ENCODE peak calls at places on chromosomes 1 and 21, in six cellular contexts. J, C, I, O, W and E are unnamed samples.
A peak's percentile ranks its signal among the peaks of the same experiment; 100 is the strongest.

GRCh38 chr1:150472606-150473200 is 14.5 kb upstream of the TARS2 start:
- DNase-seq in O (no peak), J (no peak), I (peak; percentile 42), W (no peak), C (no peak), E (no peak)

GRCh38 chr1:208291923-208292711 is 47.9 kb upstream of the PLXNA2 start:
- DNase-seq in J (no peak), W (no peak), O (no peak), I (no peak), C (no peak), E (no peak)

GRCh38 chr21:25624511-25624910 is 14.5 kb upstream of the JAM2 start:
- DNase-seq in I (no peak), W (no peak), O (no peak), J (no peak), C (no peak), E (no peak)

GRCh38 chr1:165434264-165434663 is 10.7 kb downstream of the RXRG start:
- DNase-seq in O (peak; percentile 33), I (peak; percentile 94), W (no peak), C (no peak), J (peak; percentile 36), E (no peak)

GRCh38 chr1:106831511-106831910 is 225.0 kb upstream of the PRMT6 start:
- DNase-seq in O (no peak), C (no peak), W (no peak), J (no peak), I (no peak), E (no peak)

GRCh38 chr21:29349702-29350101 is 51.0 kb downstream of the BACH1 start:
- DNase-seq in W (no peak), J (no peak), I (no peak), O (no peak), C (no peak), E (no peak)

GRCh38 chr1:224623310-224623714 is 7.2 kb downstream of the CNIH3 start:
- DNase-seq in W (no peak), J (no peak), I (no peak), C (peak; percentile 85), O (no peak), E (peak; percentile 85)

GRCh38 chr1:235095938-235096562 is 32.6 kb downstream of the TOMM20 start:
- DNase-seq in I (no peak), C (no peak), O (no peak), W (no peak), J (no peak), E (peak; percentile 51)

GRCh38 chr1:244187310-244187709 is 136.2 kb downstream of the ZBTB18 start:
- DNase-seq in W (no peak), C (no peak), I (no peak), J (no peak), O (no peak), E (no peak)

GRCh38 chr1:156704930-156705320 is 458 bp downstream of the CRABP2 start:
- DNase-seq in W (no peak), C (peak; percentile 75), I (peak; percentile 56), O (no peak), J (no peak), E (peak; percentile 73)

GRCh38 chr1:176987016-176987415 is 177.5 kb downstream of the ASTN1 start:
- DNase-seq in J (no peak), W (no peak), C (peak; percentile 1), I (no peak), O (no peak), E (no peak)

GRCh38 chr1:223718850-223719249 is 6.5 kb downstream of the CAPN2 start:
- DNase-seq in I (peak; percentile 97), W (no peak), O (peak; percentile 75), J (no peak), C (peak; percentile 46), E (no peak)

GRCh38 chr1:221435510-221435909 is 306.4 kb downstream of the DUSP10 start:
- DNase-seq in J (peak; percentile 24), O (no peak), C (peak; percentile 83), I (peak; percentile 76), W (no peak), E (peak; percentile 76)

GRCh38 chr1:209073879-209074278 is 509.6 kb upstream of the CAMK1G start:
- DNase-seq in O (no peak), I (no peak), W (no peak), C (no peak), J (no peak), E (no peak)

GRCh38 chr1:220441211-220441610 is 86.7 kb upstream of the MARK1 start:
- DNase-seq in I (no peak), W (no peak), C (no peak), O (no peak), J (no peak), E (no peak)

GRCh38 chr1:90616395-90616794 is 100.7 kb downstream of the BARHL2 start:
- DNase-seq in J (no peak), C (no peak), O (peak; percentile 59), I (peak; percentile 70), W (peak; percentile 25), E (no peak)

GRCh38 chr1:191963781-191964455 is 194.3 kb upstream of the RGS18 start:
- DNase-seq in O (no peak), J (no peak), W (no peak), I (peak; percentile 7), C (peak; percentile 15), E (no peak)

GRCh38 chr1:9476790-9477463 is 62.3 kb upstream of the SLC25A33 start:
- DNase-seq in J (no peak), W (no peak), O (no peak), C (peak; percentile 40), I (peak; percentile 43), E (peak; percentile 35)

GRCh38 chr1:47323475-47324105 is 9.6 kb upstream of the STIL start:
- DNase-seq in I (peak; percentile 44), J (no peak), W (no peak), C (no peak), O (no peak), E (no peak)

GRCh38 chr21:41481191-41481590 is 26.8 kb downstream of the TMPRSS2 start:
- DNase-seq in J (no peak), I (no peak), C (peak; percentile 80), W (no peak), O (no peak), E (peak; percentile 65)

GRCh38 chr1:245915851-245916250 is 591.2 kb downstream of the SMYD3 start:
- DNase-seq in J (no peak), O (no peak), I (no peak), C (no peak), W (no peak), E (no peak)
- H2BK15ac ChIP-seq in J (no peak overlapping the region), O (no peak overlapping the region), I (no peak overlapping the region), C (no peak overlapping the region), W (no peak overlapping the region), E (no peak overlapping the region)

GRCh38 chr1:166673722-166674121 is 165.6 kb upstream of the POGK start:
- DNase-seq in I (no peak), C (no peak), W (no peak), O (no peak), J (no peak), E (no peak)

GRCh38 chr1:166671627-166672026 is 167.6 kb upstream of the POGK start:
- DNase-seq in J (no peak), O (no peak), I (no peak), C (no peak), W (no peak), E (no peak)

GRCh38 chr1:166676981-166677380 is 162.3 kb upstream of the POGK start:
- DNase-seq in C (no peak), O (no peak), I (no peak), J (no peak), W (no peak), E (no peak)

GRCh38 chr1:166679369-166679768 is 159.9 kb upstream of the POGK start:
- DNase-seq in W (no peak), J (no peak), O (no peak), C (no peak), I (no peak), E (no peak)

DNA sequence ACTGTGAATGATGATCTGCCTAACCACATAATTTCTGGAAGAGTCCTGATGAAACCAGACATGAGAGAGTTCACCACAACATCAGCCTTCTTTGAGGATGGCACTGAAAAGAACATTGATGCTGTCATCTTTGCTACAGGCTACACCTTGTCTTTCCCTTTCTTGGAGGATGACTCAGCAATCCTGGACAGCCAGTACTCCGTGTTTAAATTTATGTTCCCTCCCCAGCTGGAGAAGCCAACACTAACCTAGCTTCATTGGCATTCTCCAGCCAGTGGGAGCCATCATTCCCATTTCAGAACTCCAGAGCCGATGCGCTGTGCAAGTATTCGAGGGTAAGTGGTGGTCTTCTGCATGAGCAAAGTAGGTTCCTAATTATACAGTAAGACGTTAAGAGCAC is 164.1 kb upstream of the POGK start:
- DNase-seq in C (no peak), O (no peak), J (no peak), W (no peak), I (peak; percentile 5), E (no peak)
- H2BK15ac ChIP-seq in C (no peak overlapping the region), O (no peak overlapping the region), J (no peak overlapping the region), W (no peak overlapping the region), I (no peak overlapping the region), E (no peak overlapping the region)

GRCh38 chr1:81840805-81841204 is 40.1 kb downstream of the ADGRL2 start:
- DNase-seq in J (no peak), I (no peak), W (no peak), C (no peak), O (no peak), E (no peak)

GRCh38 chr1:81841795-81842194 is 41.1 kb downstream of the ADGRL2 start:
- DNase-seq in C (no peak), J (no peak), W (no peak), O (no peak), I (no peak), E (no peak)

GRCh38 chr1:81834921-81835698 is 34.4 kb downstream of the ADGRL2 start:
- DNase-seq in J (no peak), C (peak; percentile 46), I (no peak), O (no peak), W (no peak), E (peak; percentile 47)

GRCh38 chr1:81836007-81836626 is 35.4 kb downstream of the ADGRL2 start:
- DNase-seq in I (no peak), W (no peak), J (no peak), C (peak; percentile 3), O (no peak), E (peak; percentile 32)

DNA sequence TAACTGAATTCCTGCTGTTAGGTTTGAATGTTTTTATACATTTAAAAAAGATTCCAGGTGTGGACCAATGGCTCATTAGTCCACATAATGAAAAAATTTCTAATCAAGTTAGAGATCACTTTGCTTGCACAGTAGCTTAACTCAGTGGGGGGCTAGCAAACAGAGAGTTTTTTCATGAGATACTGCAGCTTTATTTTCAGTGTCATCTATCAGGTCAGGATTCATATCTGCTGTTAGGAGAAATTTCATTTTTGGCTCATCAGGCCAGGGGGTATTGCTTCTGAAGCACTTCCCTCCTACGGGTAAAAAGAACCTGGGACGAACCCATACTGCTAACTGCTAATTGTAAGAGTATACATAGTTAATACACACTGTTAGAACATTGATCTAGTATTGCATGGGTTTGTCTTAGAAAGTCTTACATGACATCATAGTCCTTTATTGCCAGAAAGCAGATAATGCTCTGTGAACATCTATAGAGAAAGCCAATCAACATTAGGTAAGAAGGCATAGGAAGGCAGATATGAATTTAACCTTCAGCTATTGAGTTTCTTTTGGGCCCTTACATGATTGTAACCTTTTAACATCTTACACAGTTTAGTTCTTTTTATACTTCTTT is 38.0 kb downstream of the ADGRL2 start:
- DNase-seq in J (no peak), C (no peak), W (no peak), O (no peak), I (no peak), E (no peak)
- H2BK15ac ChIP-seq in J (no peak overlapping the region), C (no peak overlapping the region), W (no peak overlapping the region), O (no peak overlapping the region), I (no peak overlapping the region), E (no peak overlapping the region)

DNA sequence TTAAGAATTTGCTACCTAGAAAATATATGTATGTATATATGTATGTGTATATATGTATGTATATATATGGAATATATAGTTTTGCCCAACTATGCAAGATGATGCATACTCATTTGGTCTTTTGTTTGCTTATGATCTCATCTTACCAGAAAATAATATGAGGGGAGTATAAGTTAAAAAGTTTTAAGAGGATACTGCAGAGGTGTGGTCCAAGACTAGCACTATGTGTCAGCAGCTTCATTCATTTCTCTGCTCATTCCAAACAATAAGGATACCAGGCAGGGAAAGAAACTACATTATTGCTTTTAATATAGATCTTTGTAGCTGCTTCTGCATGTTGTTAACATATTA is 22.8 kb downstream of the RCOR3 start:
- DNase-seq in C (no peak), W (no peak), I (no peak), O (no peak), J (no peak), E (no peak)
- H2BK15ac ChIP-seq in C (no peak overlapping the region), W (no peak overlapping the region), I (no peak overlapping the region), O (no peak overlapping the region), J (no peak overlapping the region), E (no peak overlapping the region)